ENCODE peak calls at places on chromosome 19, in eight cellular contexts. Q is aorta; T is Panc1; W is heart left ventricle; O is CD8-positive, alpha-beta T cell; E is PC-3; R is DND-41; A is heart right ventricle. V is an unnamed sample. For H3K36me3, the result is how much of the 10 kb centered on the place peaks cover.

GRCh38 chr19:52741951-52742485 is 7.2 kb upstream of the ZNF611 start:
- ATAC-seq in E (no peak), W (no peak), A (no peak), O (no peak), R (no peak), T (no peak), Q (no peak), V (no peak)

GRCh38 chr19:10473192-10473591 is 30.0 kb downstream of the KEAP1 start:
- ATAC-seq in E (no peak), T (no peak), O (no peak), Q (no peak), A (no peak), W (no peak), R (no peak), V (no peak)

GRCh38 chr19:53394522-53394973 is 401 bp upstream of the ZNF765 start:
- ATAC-seq in A (peak), R (peak), T (peak), O (no peak), W (peak), Q (peak), E (peak), V (peak)

GRCh38 chr19:16899566-16900075 is 10.8 kb downstream of the F2RL3 start:
- ATAC-seq in R (no peak), T (peak), A (no peak), Q (no peak), E (peak), O (no peak), W (no peak), V (no peak)

GRCh38 chr19:50835103-50835784 is 1.9 kb upstream of the KLK15 start:
- ATAC-seq in Q (no peak), R (no peak), E (peak), O (no peak), T (peak), W (no peak), A (no peak), V (peak)

GRCh38 chr19:32289566-32290210 is 55.7 kb upstream of the ZNF507 start:
- ATAC-seq in W (no peak), O (no peak), E (no peak), A (no peak), T (no peak), R (no peak), Q (no peak), V (no peak)

GRCh38 chr19:18507021-18507726 is 14.7 kb downstream of the ELL start:
- ATAC-seq in R (peak), W (peak), Q (no peak), E (no peak), T (no peak), O (peak), A (peak), V (peak)

GRCh38 chr19:7187605-7188339 is 106.4 kb downstream of the INSR start:
- ATAC-seq in A (peak), R (no peak), Q (no peak), T (no peak), O (no peak), E (no peak), W (no peak), V (peak)

GRCh38 chr19:41904118-41904870 is 21.3 kb downstream of the ARHGEF1 start:
- ATAC-seq in T (no peak), Q (no peak), E (peak), O (no peak), R (no peak), W (no peak), A (no peak), V (no peak)

GRCh38 chr19:44969437-44969836 is 14.3 kb downstream of the CLPTM1 start:
- ATAC-seq in E (no peak), T (no peak), O (no peak), W (no peak), Q (no peak), R (no peak), A (no peak), V (no peak)

GRCh38 chr19:51729781-51730180 is 6.0 kb upstream of the HAS1 start:
- ATAC-seq in Q (no peak), W (no peak), R (no peak), E (no peak), T (no peak), O (no peak), A (no peak), V (no peak)

GRCh38 chr19:49915271-49915670 is 13.7 kb upstream of the ATF5 start:
- ATAC-seq in Q (no peak), T (no peak), O (no peak), R (peak), E (no peak), W (no peak), A (no peak), V (no peak)

GRCh38 chr19:4067396-4068057 is 828 bp upstream of the ZBTB7A start:
- ATAC-seq in E (no peak), W (no peak), O (peak), T (no peak), Q (peak), A (peak), R (peak), V (no peak)

GRCh38 chr19:42442833-42443232 is at the start of gene CXCL17:
- ATAC-seq in T (no peak), W (no peak), R (no peak), A (no peak), Q (no peak), E (no peak), O (no peak), V (no peak)

GRCh38 chr19:44757735-44758505 is 9.4 kb downstream of the BCL3 start:
- ATAC-seq in W (peak), T (no peak), Q (peak), R (no peak), A (peak), O (no peak), E (no peak), V (peak)

GRCh38 chr19:372306-372890 is 27.8 kb upstream of the MIER2 start:
- ATAC-seq in E (peak), R (no peak), Q (no peak), A (peak), W (peak), O (no peak), T (no peak), V (peak)

GRCh38 chr19:51628153-51628939 is 1.9 kb downstream of the SIGLEC5 start:
- ATAC-seq in O (no peak), Q (no peak), A (no peak), E (no peak), T (no peak), R (no peak), W (no peak), V (no peak)

GRCh38 chr19:32708457-32708856 is 11.1 kb upstream of the TDRD12 start:
- ATAC-seq in R (peak), W (no peak), E (peak), O (peak), A (no peak), Q (no peak), T (peak), V (no peak)

GRCh38 chr19:17209126-17210036 is 5.8 kb upstream of the USE1 start:
- ATAC-seq in A (no peak), O (peak), R (peak), E (peak), Q (no peak), T (peak), W (no peak), V (no peak)

GRCh38 chr19:4652075-4652474 is 12.8 kb downstream of the TNFAIP8L1 start:
- ATAC-seq in R (no peak), T (no peak), E (no peak), W (no peak), A (no peak), O (no peak), Q (no peak), V (no peak)

GRCh38 chr19:10706990-10707389 is 5.8 kb downstream of the QTRT1 start:
- ATAC-seq in E (no peak), T (no peak), R (no peak), Q (no peak), W (no peak), O (no peak), A (no peak), V (no peak)

GRCh38 chr19:18119243-18120105 is 21.9 kb downstream of the MAST3 start:
- ATAC-seq in W (no peak), O (peak), T (no peak), E (no peak), Q (no peak), A (no peak), R (no peak), V (no peak)

GRCh38 chr19:7478173-7478842 is 10.5 kb downstream of the PEX11G start:
- ATAC-seq in E (peak), O (no peak), R (peak), W (peak), A (no peak), Q (no peak), T (peak), V (peak)

GRCh38 chr19:54266133-54266532 is 9.1 kb upstream of the LILRB5 start:
- ATAC-seq in T (peak), O (no peak), A (peak), Q (no peak), W (no peak), R (peak), E (peak), V (no peak)

GRCh38 chr19:19541572-19541971 is 3.5 kb downstream of the CILP2 start:
- ATAC-seq in A (no peak), E (no peak), T (no peak), O (no peak), W (no peak), Q (no peak), R (no peak), V (no peak)

GRCh38 chr19:29717051-29717450 is 2.0 kb upstream of the C19orf12 start:
- ATAC-seq in E (no peak), W (no peak), T (no peak), A (no peak), O (no peak), R (no peak), Q (no peak), V (no peak)

GRCh38 chr19:36032251-36033104 is at the start of gene CLIP3:
- ATAC-seq in R (no peak), W (peak), T (no peak), E (no peak), O (peak), A (peak), Q (peak), V (peak)

GRCh38 chr19:29622191-29623070 is 16.3 kb downstream of the POP4 start:
- ATAC-seq in R (peak), O (peak), T (peak), A (no peak), E (no peak), W (no peak), Q (no peak), V (no peak)

GRCh38 chr19:6069268-6069771 is 41.0 kb downstream of the RFX2 start:
- ATAC-seq in Q (no peak), A (no peak), T (no peak), O (peak), E (no peak), R (peak), W (no peak), V (no peak)

GRCh38 chr19:56477429-56478338 is 539 bp upstream of the ZNF667 start:
- ATAC-seq in R (peak), E (peak), W (peak), T (no peak), A (peak), O (peak), Q (peak), V (peak)

GRCh38 chr19:51811344-51811743 is 16.4 kb downstream of the FPR3 start:
- ATAC-seq in W (no peak), R (no peak), O (no peak), E (no peak), T (no peak), A (peak), Q (peak), V (peak)

DNA sequence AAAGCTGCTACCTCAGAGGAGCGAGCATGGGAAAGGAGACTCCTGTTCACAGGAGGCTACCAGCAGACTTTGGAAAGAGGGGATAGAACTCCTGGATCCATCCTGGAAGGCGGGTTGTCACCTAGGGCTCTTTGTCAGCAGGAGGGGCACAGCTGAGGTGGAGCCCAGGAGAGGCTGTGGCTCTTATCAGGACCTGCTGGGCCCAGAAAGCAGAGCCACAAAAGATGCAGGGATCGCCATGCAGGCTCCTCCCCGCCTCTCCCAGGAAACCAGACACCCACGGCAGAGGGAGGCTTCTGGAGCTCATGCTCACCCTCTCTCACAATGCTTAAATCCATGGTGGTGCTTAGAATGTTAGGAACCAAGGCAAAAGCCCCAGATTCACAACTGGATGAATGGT is 994.2 kb downstream of the UQCRFS1 start:
- ATAC-seq in E (no peak), A (no peak), T (no peak), O (no peak), R (no peak), Q (no peak), W (no peak), V (no peak)
- H3K27ac ChIP-seq in E (no peak), A (no peak), T (no peak), O (no peak), R (no peak), Q (no peak), W (no peak), V (no peak)

GRCh38 chr19:13057147-13057572 is 45.5 kb downstream of the LYL1 start:
- ATAC-seq in E (peak), O (no peak), W (no peak), Q (no peak), R (no peak), T (no peak), A (no peak), V (no peak)
- H3K4me3 ChIP-seq in E (no peak), O (no peak), W (no peak), Q (no peak), R (no peak), T (no peak), A (no peak), V (no peak)

DNA sequence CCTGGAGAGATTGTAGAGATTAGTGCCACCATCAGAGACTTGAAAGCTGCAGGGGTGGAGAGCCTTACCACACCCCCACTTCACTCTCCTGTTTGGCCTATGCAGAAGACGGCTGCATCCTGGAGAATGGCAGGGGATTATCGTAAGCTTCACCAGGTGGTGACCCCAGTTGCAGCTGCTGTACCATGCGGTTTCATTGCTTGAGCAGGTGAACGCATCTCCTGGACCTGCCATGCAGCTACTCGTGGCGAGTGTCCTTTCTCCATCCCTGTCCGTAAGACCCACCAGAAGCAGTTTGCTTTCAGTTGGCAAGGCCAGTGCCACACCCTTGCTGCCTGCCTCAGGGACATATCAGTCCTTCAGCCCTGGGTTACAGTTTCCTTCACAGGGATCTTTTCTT is 21.2 kb downstream of the PPP5C start:
- ATAC-seq in O (no peak), T (no peak), R (no peak), E (no peak), A (no peak), Q (no peak), W (no peak), V (no peak)
- H3K36me3 ChIP-seq in O (under half), T (under half), R (half or more), E (under half), A (half or more), Q (under half), W (under half), V (under half)

DNA sequence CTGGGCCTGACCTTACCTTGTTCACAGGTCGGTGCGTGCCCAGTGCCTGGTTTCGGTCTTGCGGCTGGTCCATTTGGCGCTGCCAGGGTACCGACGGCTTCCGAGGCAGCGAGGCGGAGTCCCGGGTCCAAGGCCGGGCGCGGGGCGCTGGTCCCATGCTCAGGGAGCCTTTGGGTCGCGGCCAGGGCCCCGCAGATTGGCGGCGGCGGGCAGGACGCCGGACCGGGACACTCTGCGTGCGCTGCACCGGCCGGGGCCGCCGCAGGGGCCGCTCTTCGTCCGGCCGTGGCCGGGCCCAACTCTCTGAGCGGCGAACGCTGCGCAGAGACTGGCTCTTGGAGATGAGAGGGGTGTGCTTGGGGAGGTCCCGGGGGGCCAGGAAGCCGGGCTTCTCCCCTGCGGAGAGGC is 3.3 kb upstream of the WIZ start:
- ATAC-seq in E (peak), T (no peak), O (no peak), R (no peak), Q (peak), W (no peak), A (no peak), V (peak)
- H3K27ac ChIP-seq in E (no peak), T (no peak), O (no peak), R (no peak), Q (no peak), W (peak), A (peak), V (no peak)

GRCh38 chr19:13817018-13817614 is 21.9 kb downstream of the ZSWIM4 start:
- ATAC-seq in W (no peak), O (no peak), R (no peak), Q (peak), E (peak), T (peak), A (no peak), V (no peak)
- H3K4me3 ChIP-seq in W (no peak), O (no peak), R (no peak), Q (no peak), E (no peak), T (no peak), A (peak), V (no peak)

DNA sequence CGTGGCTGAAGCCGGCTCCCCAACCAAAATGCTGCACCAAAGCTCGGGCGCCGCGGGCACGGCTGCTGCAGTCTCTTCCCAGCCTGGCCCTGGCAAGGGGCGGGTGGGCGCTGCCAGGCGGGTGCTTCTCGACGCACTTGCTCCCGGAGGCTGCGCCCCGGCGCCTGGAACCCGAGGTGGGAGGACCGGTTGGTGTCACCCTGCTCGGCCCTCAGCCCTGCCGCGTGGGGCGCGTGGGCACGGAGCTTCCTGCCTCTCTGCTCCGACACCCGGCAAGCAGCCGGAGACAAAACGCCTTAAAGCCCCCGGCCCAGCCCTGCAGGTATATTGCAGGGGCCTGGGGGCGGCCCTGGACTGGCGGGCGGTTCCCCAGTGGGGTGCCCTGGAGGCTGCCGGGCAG is 34.7 kb downstream of the BTBD2 start:
- ATAC-seq in E (no peak), A (no peak), Q (no peak), T (no peak), R (no peak), O (no peak), W (no peak), V (no peak)
- H3K36me3 ChIP-seq in E (under half), A (half or more), Q (under half), T (under half), R (half or more), O (under half), W (half or more), V (under half)